ENCODE peak calls at places on chromosomes 3 and 15, in six cellular contexts. N is SK-N-SH, Y is HepG2, S is GM12878, X is IMR-90, D is K562. H is an unnamed sample.

GRCh38 chr15:69272139-69272538 is 26.6 kb upstream of the PAQR5 start:
- DNase-seq in D (no peak), X (no peak), S (no peak), Y (no peak), N (no peak), H (no peak)

GRCh38 chr15:47514251-47514652 is 203.1 kb upstream of the SEMA6D start:
- DNase-seq in N (no peak), X (peak; percentile 76), D (no peak), Y (no peak), S (no peak), H (no peak)

GRCh38 chr15:29840928-29841327 is 18.7 kb upstream of the TJP1 start:
- DNase-seq in N (no peak), X (no peak), D (no peak), S (no peak), Y (no peak), H (no peak)

GRCh38 chr15:79478108-79478507 is 46.0 kb downstream of the MINAR1 start:
- DNase-seq in N (no peak), Y (no peak), D (no peak), S (no peak), X (no peak), H (no peak)

GRCh38 chr3:69214241-69214640 is 91.8 kb upstream of the LMOD3 start:
- DNase-seq in X (no peak), D (no peak), N (no peak), Y (no peak), S (no peak), H (peak; percentile 17)

GRCh38 chr3:178439504-178439903 is 96.7 kb upstream of the KCNMB2 start:
- DNase-seq in S (no peak), D (peak; percentile 20), N (no peak), Y (no peak), X (peak; percentile 74), H (peak; percentile 11)

GRCh38 chr3:46668591-46668990 is 24.9 kb downstream of the ALS2CL start:
- DNase-seq in S (no peak), Y (no peak), N (peak; percentile 14), X (no peak), D (no peak), H (no peak)

GRCh38 chr3:149532463-149533180 is 58.1 kb downstream of the TM4SF4 start:
- DNase-seq in D (no peak), N (no peak), S (no peak), X (no peak), Y (no peak), H (no peak)

GRCh38 chr3:127204841-127205582 is 12.1 kb downstream of the PRR23E start:
- DNase-seq in D (no peak), N (no peak), X (no peak), Y (no peak), S (no peak), H (no peak)

GRCh38 chr3:106176734-106177133 is 307.9 kb upstream of the CBLB start:
- DNase-seq in N (no peak), D (no peak), S (peak; percentile 88), X (peak; percentile 23), Y (no peak), H (no peak)

GRCh38 chr15:85754993-85755392 is 39.7 kb downstream of the KLHL25 start:
- DNase-seq in Y (no peak), D (no peak), N (peak; percentile 68), S (no peak), X (peak; percentile 13), H (no peak)

GRCh38 chr15:85837881-85838280 is 43.2 kb upstream of the KLHL25 start:
- DNase-seq in S (no peak), X (no peak), Y (no peak), N (no peak), D (no peak), H (no peak)

GRCh38 chr3:46935168-46935858 is 41.2 kb downstream of the CCDC12 start:
- DNase-seq in N (peak; percentile 64), D (peak; percentile 84), X (peak; percentile 96), S (no peak), Y (peak; percentile 92), H (peak; percentile 80)

GRCh38 chr3:54999159-54999558 is 71.3 kb upstream of the LRTM1 start:
- DNase-seq in N (no peak), D (peak; percentile 11), S (no peak), X (peak; percentile 86), Y (peak; percentile 2), H (peak; percentile 27)

GRCh38 chr15:65263313-65263712 is 23.4 kb downstream of the PARP16 start:
- DNase-seq in D (no peak), X (peak; percentile 52), N (no peak), Y (no peak), S (no peak), H (no peak)

GRCh38 chr3:178385280-178385952 is 150.8 kb upstream of the KCNMB2 start:
- DNase-seq in S (no peak), X (peak; percentile 51), Y (peak; percentile 1), D (peak; percentile 36), N (peak; percentile 52), H (no peak)

GRCh38 chr3:53422954-53423708 is 71.3 kb upstream of the CACNA1D start:
- DNase-seq in X (no peak), N (no peak), S (no peak), D (no peak), Y (peak; percentile 9), H (no peak)

GRCh38 chr3:42582474-42583070 is 805 bp upstream of the SEC22C start:
- DNase-seq in S (no peak), N (peak; percentile 12), Y (no peak), X (no peak), D (no peak), H (no peak)

GRCh38 chr3:121757087-121757811 is 7.7 kb upstream of the GOLGB1 start:
- DNase-seq in X (no peak), N (no peak), S (no peak), D (peak; percentile 17), Y (no peak), H (no peak)

GRCh38 chr3:192918275-192918588 is 576 bp upstream of the MB21D2 start:
- DNase-seq in Y (no peak), X (no peak), D (peak; percentile 6), N (no peak), S (no peak), H (no peak)

GRCh38 chr15:78976691-78977090 is 31.8 kb upstream of the CTSH start:
- DNase-seq in S (no peak), X (no peak), D (no peak), N (no peak), Y (no peak), H (no peak)

GRCh38 chr3:120153294-120153693 is 59.0 kb upstream of the GSK3B start:
- DNase-seq in N (no peak), X (peak; percentile 86), Y (no peak), S (no peak), D (no peak), H (no peak)

GRCh38 chr15:88241060-88241459 is 15.5 kb downstream of the NTRK3 start:
- DNase-seq in D (no peak), S (no peak), X (no peak), Y (no peak), N (no peak), H (no peak)
- TF ChIP-seq CTCF in D (peak; percentile 41), S (no peak), X (no peak), Y (peak; percentile 42), N (no peak), H (peak; percentile 24)

GRCh38 chr3:138875754-138876664 is 41.3 kb upstream of the PIK3CB start:
- DNase-seq in S (no peak), D (peak; percentile 93), N (no peak), X (no peak), Y (no peak), H (no peak)
- TF ChIP-seq SMC3 in S (no peak), D (no peak), N (no peak), X (no peak), Y (no peak), H (no peak)

DNA sequence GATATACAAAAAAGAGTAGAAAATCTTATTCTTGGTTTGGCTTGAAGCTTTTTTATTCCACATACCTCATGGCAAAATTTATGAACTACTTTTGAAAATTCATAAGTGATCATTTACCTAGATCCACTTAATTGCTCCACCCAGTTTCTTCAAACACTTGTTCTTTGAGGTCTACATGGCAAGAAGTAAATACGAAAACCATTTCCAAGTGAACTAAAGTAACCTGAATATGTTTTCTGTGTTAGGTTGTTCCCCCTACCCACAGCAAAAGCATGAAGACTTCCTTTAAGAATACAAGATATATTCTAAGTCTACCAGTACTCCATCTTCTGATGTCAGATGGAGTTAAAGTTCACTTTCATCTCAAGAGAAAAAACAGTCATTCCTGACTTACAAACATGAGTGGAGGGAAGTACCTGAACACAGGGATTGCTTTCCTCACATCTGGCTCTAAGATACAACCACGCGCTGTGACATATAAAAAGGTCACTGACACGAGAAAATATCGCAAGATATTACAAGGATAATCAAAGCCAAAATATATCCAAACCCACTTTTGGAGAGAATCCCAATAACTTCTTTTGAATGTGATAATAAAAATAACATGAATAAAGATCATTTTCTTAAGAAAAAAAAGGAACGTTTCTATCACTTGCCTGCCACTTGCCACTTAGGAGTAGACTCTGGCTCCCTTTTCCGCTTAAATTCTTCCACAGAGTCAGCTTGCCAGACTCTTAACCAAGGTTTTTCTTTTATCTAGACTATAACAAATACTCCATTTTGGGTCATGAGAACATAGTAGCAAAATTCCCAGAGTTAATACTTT is 424.5 kb downstream of the TIGIT start:
- DNase-seq in X (no peak), N (no peak), S (no peak), D (no peak), Y (no peak), H (no peak)
- TF ChIP-seq CTCF in X (no peak), N (no peak), S (no peak), D (no peak), Y (no peak), H (no peak)

DNA sequence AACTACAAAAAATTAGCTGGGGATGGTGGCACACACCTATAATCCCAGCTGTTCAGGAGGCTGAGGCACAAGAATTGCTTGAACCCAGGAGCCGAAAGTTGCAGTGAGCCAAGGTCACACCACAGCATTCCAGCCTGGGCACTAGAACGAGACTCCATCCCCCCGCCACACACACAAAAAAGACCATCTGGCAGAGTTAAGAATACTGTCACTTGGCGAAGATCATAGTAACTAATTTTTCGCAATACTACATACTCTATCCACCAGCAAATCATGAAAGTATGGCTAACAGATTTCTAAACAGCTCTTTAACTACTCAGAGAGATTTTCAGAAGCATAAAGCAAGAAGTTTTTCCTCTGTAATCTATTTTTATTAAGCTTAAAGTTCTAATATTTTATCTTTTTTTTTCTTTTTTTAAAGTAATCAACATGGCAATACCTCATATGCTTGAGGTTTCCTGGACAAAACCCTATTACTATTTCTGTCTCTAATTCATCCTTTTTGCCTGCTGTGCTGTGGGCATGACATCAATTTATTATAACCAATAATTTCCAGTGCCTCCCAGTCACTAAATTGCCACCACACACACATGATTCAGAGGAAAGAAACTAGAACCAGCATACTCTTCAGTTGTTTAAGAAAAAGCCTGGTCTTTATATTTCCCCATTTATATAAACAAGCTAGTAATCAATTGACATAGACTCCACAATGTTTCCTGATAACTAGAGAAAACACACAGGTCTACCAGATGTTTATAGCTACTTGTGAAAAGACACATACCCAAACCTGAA is 46.9 kb downstream of the CHSY1 start:
- DNase-seq in D (no peak), S (no peak), Y (no peak), X (peak; percentile 61), N (no peak), H (no peak)
- TF ChIP-seq SMC3 in D (no peak), S (no peak), Y (no peak), X (no peak), N (no peak), H (no peak)

GRCh38 chr3:98777801-98778220 is 14.7 kb downstream of the ST3GAL6 start:
- DNase-seq in D (no peak), S (no peak), X (peak; percentile 80), N (no peak), Y (no peak), H (no peak)
- TF ChIP-seq CTCF in D (no peak), S (no peak), X (peak; percentile 15), N (no peak), Y (no peak), H (no peak)

GRCh38 chr3:124530916-124531315 is 199.3 kb upstream of the UMPS start:
- DNase-seq in X (no peak), N (no peak), S (no peak), D (no peak), Y (no peak), H (no peak)
- TF ChIP-seq SMC3 in X (no peak), N (no peak), S (no peak), D (no peak), Y (no peak), H (no peak)

H was measured in A549.